ENCODE peak calls at places on chromosomes 5 and 9, in seven cellular contexts. V is amniotic stem cell; Q is mammary epithelial cell; M is mesenchymal stem cell; G is T follicular helper cell; W is activated CD4-positive, alpha-beta T cell treated with anti-CD3 and anti-CD28 coated beads for 24 hours; U is ascending aorta. I is an unnamed sample.

GRCh38 chr9:81028504-81028903 is 660.8 kb downstream of the TLE1 start:
- DNase-seq in V (peak; percentile 45), Q (peak; percentile 96), M (peak; percentile 93), G (no peak), W (no peak), U (no peak), I (no peak)

GRCh38 chr5:128446-128845 is 36.5 kb downstream of the PLEKHG4B start:
- DNase-seq in V (no peak), Q (no peak), M (no peak), G (no peak), W (no peak), U (no peak), I (no peak)

GRCh38 chr9:94804917-94805544 is 78.5 kb downstream of the AOPEP start:
- DNase-seq in V (no peak), Q (peak; percentile 11), M (no peak), G (no peak), W (no peak), U (no peak), I (no peak)

GRCh38 chr5:173515526-173515925 is 100.9 kb downstream of the BOD1 start:
- DNase-seq in V (peak; percentile 75), Q (peak; percentile 2), M (peak; percentile 87), G (no peak), W (no peak), U (no peak), I (no peak)

GRCh38 chr5:82387041-82387818 is 109.1 kb upstream of the RPS23 start:
- DNase-seq in V (no peak), Q (no peak), M (peak; percentile 26), G (no peak), W (no peak), U (no peak), I (no peak)

GRCh38 chr5:113118765-113119164 is 142.2 kb downstream of the DCP2 start:
- DNase-seq in V (no peak), Q (no peak), M (no peak), G (no peak), W (no peak), U (no peak), I (no peak)

GRCh38 chr5:82347213-82347947 is 69.2 kb upstream of the RPS23 start:
- DNase-seq in V (peak; percentile 69), Q (no peak), M (peak; percentile 83), G (no peak), W (no peak), U (peak; percentile 79), I (no peak)

GRCh38 chr9:124102363-124102762 is 90.8 kb downstream of the LHX2 start:
- DNase-seq in V (no peak), Q (no peak), M (no peak), G (no peak), W (no peak), U (no peak), I (no peak)

GRCh38 chr9:105191508-105192118 is 52.8 kb upstream of the SLC44A1 start:
- DNase-seq in V (no peak), Q (no peak), M (peak; percentile 14), G (no peak), W (no peak), U (no peak), I (no peak)

GRCh38 chr5:39992617-39993203 is 567.9 kb upstream of the DAB2 start:
- DNase-seq in V (no peak), Q (peak; percentile 1), M (no peak), G (no peak), W (no peak), U (no peak), I (no peak)

GRCh38 chr9:77290373-77290772 is 113.0 kb downstream of the VPS13A start:
- DNase-seq in V (no peak), Q (no peak), M (no peak), G (no peak), W (no peak), U (no peak), I (no peak)

GRCh38 chr5:178859625-178860521 is at the start of gene ZNF354B:
- DNase-seq in V (peak; percentile 83), Q (peak; percentile 91), M (peak; percentile 94), G (peak; percentile 73), W (peak; percentile 74), U (peak; percentile 95), I (peak; percentile 74)

GRCh38 chr9:98481676-98482075 is 226.2 kb upstream of the TBC1D2 start:
- DNase-seq in V (no peak), Q (peak; percentile 26), M (peak; percentile 11), G (no peak), W (no peak), U (no peak), I (no peak)

GRCh38 chr5:80346055-80346454 is 26.3 kb downstream of the SPZ1 start:
- DNase-seq in V (no peak), Q (peak; percentile 23), M (peak; percentile 34), G (no peak), W (peak; percentile 4), U (no peak), I (no peak)

GRCh38 chr9:122206118-122207046 is 22.4 kb downstream of the LHX6 start:
- DNase-seq in V (peak; percentile 14), Q (peak; percentile 75), M (peak; percentile 40), G (no peak), W (no peak), U (no peak), I (no peak)

GRCh38 chr9:70081120-70081495 is 37.5 kb downstream of the MAMDC2 start:
- DNase-seq in V (no peak), Q (peak; percentile 64), M (peak; percentile 89), G (no peak), W (no peak), U (no peak), I (no peak)

GRCh38 chr9:70470050-70471015 is 55.9 kb upstream of the KLF9 start:
- DNase-seq in V (no peak), Q (no peak), M (peak; percentile 40), G (no peak), W (no peak), U (no peak), I (no peak)

GRCh38 chr5:60295423-60295822 is 401.9 kb upstream of the PDE4D start:
- DNase-seq in V (peak; percentile 5), Q (peak; percentile 27), M (peak; percentile 39), G (no peak), W (no peak), U (no peak), I (no peak)

I was measured in GOT3.